ENCODE peak calls at places on chromosomes 4 and X, in six cellular contexts. B is lower leg skin, P is foreskin fibroblast, C is GM10248, I is choroid plexus epithelial cell, Q is neural crest cell. X is an unnamed sample.

GRCh38 chr4:73662709-73663546 is 42.7 kb upstream of the RASSF6 start:
- DNase-seq in B (no peak), P (peak; percentile 82), C (peak; percentile 30), I (peak; percentile 92), Q (no peak), X (no peak)

GRCh38 chr4:26069218-26069617 is 155.2 kb downstream of the SMIM20 start:
- DNase-seq in B (no peak), P (peak; percentile 65), C (peak; percentile 45), I (peak; percentile 70), Q (no peak), X (no peak)

GRCh38 chrX:149962859-149963757 is 24.8 kb upstream of the EOLA2 start:
- DNase-seq in B (peak; percentile 25), P (peak; percentile 81), C (peak; percentile 23), I (peak; percentile 77), Q (peak; percentile 26), X (peak; percentile 33)

GRCh38 chr4:88858752-88859151 is 161.1 kb upstream of the NAP1L5 start:
- DNase-seq in B (no peak), P (no peak), C (peak; percentile 39), I (no peak), Q (no peak), X (no peak)

GRCh38 chrX:133913009-133913408 is 72.4 kb downstream of the GPC3 start:
- DNase-seq in B (no peak), P (no peak), C (no peak), I (no peak), Q (no peak), X (no peak)

GRCh38 chrX:79364306-79364705 is 2.8 kb downstream of the ITM2A start:
- DNase-seq in B (no peak), P (no peak), C (no peak), I (no peak), Q (no peak), X (no peak)

GRCh38 chrX:1400731-1401471 is 9.0 kb upstream of the SLC25A6 start:
- DNase-seq in B (no peak), P (no peak), C (no peak), I (no peak), Q (no peak), X (no peak)

GRCh38 chrX:40260123-40260751 is 162.5 kb upstream of the BCOR start:
- DNase-seq in B (no peak), P (no peak), C (no peak), I (peak; percentile 43), Q (no peak), X (no peak)

GRCh38 chr4:126431049-126431448 is 1116.3 kb downstream of the FAT4 start:
- DNase-seq in B (no peak), P (no peak), C (no peak), I (no peak), Q (no peak), X (no peak)

GRCh38 chr4:15536552-15537499 is 67.1 kb downstream of the CC2D2A start:
- DNase-seq in B (no peak), P (no peak), C (no peak), I (no peak), Q (no peak), X (no peak)

GRCh38 chr4:115671581-115671980 is 558.2 kb upstream of the NDST4 start:
- DNase-seq in B (no peak), P (no peak), C (no peak), I (no peak), Q (no peak), X (no peak)

GRCh38 chr4:962231-963208 is 10.8 kb downstream of the DGKQ start:
- DNase-seq in B (no peak), P (no peak), C (no peak), I (no peak), Q (no peak), X (no peak)

GRCh38 chrX:117919755-117920154 is 196.9 kb downstream of the KLHL13 start:
- DNase-seq in B (no peak), P (no peak), C (no peak), I (no peak), Q (no peak), X (no peak)

GRCh38 chr4:159925770-159926169 is 822.9 kb downstream of the RAPGEF2 start:
- DNase-seq in B (no peak), P (no peak), C (no peak), I (no peak), Q (no peak), X (no peak)

GRCh38 chr4:80206541-80207171 is 9.4 kb downstream of the PRDM8 start:
- DNase-seq in B (no peak), P (no peak), C (no peak), I (peak; percentile 79), Q (no peak), X (no peak)

GRCh38 chrX:116961872-116962582 is 499.3 kb upstream of the CT83 start:
- DNase-seq in B (no peak), P (peak; percentile 3), C (no peak), I (no peak), Q (no peak), X (peak; percentile 12)

GRCh38 chr4:106985830-106986229 is 50.3 kb downstream of the DKK2 start:
- DNase-seq in B (no peak), P (peak; percentile 61), C (no peak), I (no peak), Q (no peak), X (no peak)

GRCh38 chr4:94870151-94870550 is 112.4 kb downstream of the BMPR1B start:
- DNase-seq in B (no peak), P (no peak), C (no peak), I (peak; percentile 7), Q (no peak), X (no peak)

GRCh38 chr4:83267835-83268475 is 16.6 kb downstream of the COQ2 start:
- DNase-seq in B (no peak), P (no peak), C (no peak), I (no peak), Q (no peak), X (no peak)

GRCh38 chr4:71209161-71209560 is 129.7 kb upstream of the SLC4A4 start:
- DNase-seq in B (no peak), P (no peak), C (no peak), I (peak; percentile 55), Q (no peak), X (no peak)

GRCh38 chrX:9114245-9114644 is 80.3 kb upstream of the FAM9B start:
- DNase-seq in B (no peak), P (no peak), C (no peak), I (no peak), Q (no peak), X (no peak)

GRCh38 chr4:1572964-1573720 is 111.0 kb downstream of the FAM53A start:
- DNase-seq in B (no peak), P (no peak), C (no peak), I (no peak), Q (no peak), X (no peak)

GRCh38 chrX:136210806-136211205 is 40.4 kb downstream of the MAP7D3 start:
- DNase-seq in B (no peak), P (no peak), C (no peak), I (peak; percentile 42), Q (no peak), X (no peak)

GRCh38 chr4:154205471-154205870 is 286.1 kb downstream of the DCHS2 start:
- DNase-seq in B (no peak), P (peak; percentile 27), C (no peak), I (peak; percentile 50), Q (no peak), X (no peak)

GRCh38 chr4:104901438-104901837 is 245.2 kb upstream of the TET2 start:
- DNase-seq in B (no peak), P (no peak), C (no peak), I (peak; percentile 4), Q (no peak), X (no peak)

GRCh38 chr4:56512166-56512565 is 6.6 kb downstream of the ARL9 start:
- DNase-seq in B (no peak), P (peak; percentile 61), C (no peak), I (peak; percentile 31), Q (no peak), X (no peak)

GRCh38 chrX:46758163-46758955 is 559 bp downstream of the SLC9A7 start:
- DNase-seq in B (no peak), P (peak; percentile 39), C (no peak), I (no peak), Q (peak; percentile 1), X (no peak)

GRCh38 chrX:45851434-45851991 is 650.8 kb upstream of the DIPK2B start:
- DNase-seq in B (peak; percentile 24), P (peak; percentile 70), C (peak; percentile 9), I (peak; percentile 11), Q (peak; percentile 3), X (peak; percentile 68)

GRCh38 chr4:152172146-152172545 is 363.7 kb downstream of the FBXW7 start:
- DNase-seq in B (no peak), P (no peak), C (no peak), I (no peak), Q (no peak), X (no peak)
- TF ChIP-seq CTCF in B (no peak), P (no peak), C (no peak), I (no peak), Q (no peak), X (no peak)

GRCh38 chrX:7889680-7890079 is 37.5 kb downstream of the PNPLA4 start:
- DNase-seq in B (no peak), P (peak; percentile 69), C (no peak), I (peak; percentile 1), Q (no peak), X (no peak)

GRCh38 chrX:7891928-7892327 is 35.3 kb downstream of the PNPLA4 start:
- DNase-seq in B (no peak), P (no peak), C (no peak), I (peak; percentile 0), Q (no peak), X (no peak)

GRCh38 chrX:7889138-7889537 is 38.1 kb downstream of the PNPLA4 start:
- DNase-seq in B (no peak), P (no peak), C (no peak), I (no peak), Q (no peak), X (no peak)
- TF ChIP-seq CTCF in B (no peak), P (no peak), C (no peak), I (no peak), Q (no peak), X (no peak)

DNA sequence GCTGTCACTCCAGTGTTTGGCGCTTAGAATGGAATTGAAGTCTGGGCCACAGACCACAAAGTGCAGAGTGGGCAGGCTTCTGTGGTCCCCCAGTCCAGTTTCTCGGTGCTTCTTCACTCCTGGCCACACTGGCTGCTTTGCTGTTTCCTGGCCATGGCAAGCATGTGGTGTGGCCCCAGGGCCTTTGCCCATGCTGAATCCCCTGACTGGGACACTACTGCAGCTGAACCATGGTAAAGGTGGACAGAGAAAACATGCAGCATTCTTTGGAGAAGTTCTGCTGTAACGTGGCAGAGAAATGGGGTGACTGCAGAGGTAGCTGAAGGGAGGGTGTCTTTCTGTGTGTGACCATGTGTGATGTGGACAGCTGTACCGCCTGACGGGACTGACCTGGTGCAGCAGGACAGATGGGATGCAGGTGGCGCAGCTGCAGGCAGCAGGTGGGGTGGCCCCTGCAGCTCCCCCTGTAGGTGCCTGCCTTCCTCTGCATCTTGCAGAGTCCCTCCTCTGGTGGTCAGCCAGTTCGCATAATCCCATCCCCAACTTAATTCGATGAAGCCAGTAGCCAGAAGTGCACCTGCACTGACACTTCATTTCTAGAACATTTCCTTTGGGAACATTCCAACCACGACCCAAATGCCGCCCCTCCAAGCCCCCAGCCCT is 13.2 kb upstream of the S100P start:
- DNase-seq in B (no peak), P (no peak), C (no peak), I (no peak), Q (no peak), X (no peak)
- TF ChIP-seq CTCF in B (no peak), P (peak; percentile 2), C (peak; percentile 7), I (peak; percentile 31), Q (peak; percentile 18), X (no peak)

DNA sequence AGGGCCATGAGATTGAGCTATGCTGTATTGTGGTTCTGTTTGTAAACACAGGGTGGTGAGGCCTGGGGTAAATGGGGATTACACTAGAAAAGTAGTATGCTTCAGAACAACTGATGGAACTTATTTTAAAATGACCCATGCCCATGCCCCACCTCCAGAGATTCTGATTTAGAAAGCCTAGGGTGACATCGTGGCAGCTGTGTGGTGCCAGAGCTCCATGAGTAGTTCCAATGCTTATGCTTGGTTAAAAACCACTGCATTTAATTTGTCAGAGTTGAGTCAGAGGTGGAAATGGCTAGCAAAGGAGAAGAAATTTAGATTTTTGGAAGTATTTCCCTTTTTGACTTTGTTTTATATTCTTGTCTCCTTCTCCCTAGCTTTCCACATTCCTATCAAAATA is 63.4 kb upstream of the PDE5A start:
- DNase-seq in B (no peak), P (peak; percentile 82), C (no peak), I (peak; percentile 31), Q (no peak), X (no peak)
- TF ChIP-seq CTCF in B (no peak), P (peak; percentile 9), C (no peak), I (peak; percentile 31), Q (no peak), X (no peak)

X was measured in nephron progenitor cell.